ENCODE peak calls at places on chromosomes 12 and 14, in seven cellular contexts. O is mesenchymal stem cell, D is H9, H is IMR-90, W is neuronal stem cell, Z is trophoblast cell, A is H1. I is an unnamed sample.

GRCh38 chr14:74952697-74953484 is 2.5 kb downstream of the PGF start:
- DNase-seq in Z (no peak), H (no peak), O (no peak), W (no peak), D (no peak), A (no peak), I (no peak)

GRCh38 chr12:14373202-14373601 is 7.7 kb downstream of the ATF7IP start:
- DNase-seq in W (no peak), D (no peak), O (peak; percentile 76), Z (no peak), A (no peak), H (peak; percentile 84), I (no peak)

GRCh38 chr14:57136669-57137068 is 132.0 kb downstream of the EXOC5 start:
- DNase-seq in Z (no peak), O (no peak), H (no peak), W (no peak), D (no peak), A (no peak), I (no peak)

GRCh38 chr12:80400591-80400991 is 43.4 kb upstream of the PTPRQ start:
- DNase-seq in A (no peak), W (no peak), Z (no peak), D (peak; percentile 64), O (no peak), H (no peak), I (peak; percentile 10)

GRCh38 chr12:47808574-47809380 is 10.9 kb downstream of the HDAC7 start:
- DNase-seq in Z (no peak), W (no peak), H (peak; percentile 44), O (peak; percentile 66), D (no peak), A (no peak), I (peak; percentile 49)

GRCh38 chr12:48972213-48973021 is 882 bp upstream of the WNT10B start:
- DNase-seq in W (no peak), Z (peak; percentile 30), D (peak; percentile 68), A (no peak), O (peak; percentile 58), H (peak; percentile 41), I (no peak)

GRCh38 chr12:26555139-26555538 is 277.9 kb downstream of the ITPR2 start:
- DNase-seq in O (peak; percentile 3), Z (no peak), H (peak; percentile 53), D (no peak), A (no peak), W (no peak), I (no peak)

GRCh38 chr12:58750484-58750883 is 169.8 kb downstream of the LRIG3 start:
- DNase-seq in D (no peak), A (no peak), W (no peak), Z (no peak), H (peak; percentile 98), O (peak; percentile 90), I (no peak)

GRCh38 chr12:43282106-43282505 is 269.9 kb downstream of the ADAMTS20 start:
- DNase-seq in O (peak; percentile 38), D (no peak), H (peak; percentile 65), A (no peak), W (no peak), Z (no peak), I (no peak)

GRCh38 chr14:37668646-37669045 is 73.2 kb downstream of the TTC6 start:
- DNase-seq in H (peak; percentile 84), W (no peak), A (no peak), Z (no peak), O (peak; percentile 93), D (no peak), I (no peak)

GRCh38 chr14:43735926-43736325 is 771.2 kb downstream of the FSCB start:
- DNase-seq in O (no peak), H (no peak), Z (no peak), W (no peak), D (no peak), A (no peak), I (no peak)
- H4K8ac ChIP-seq in O (no peak overlapping the region), H (no peak overlapping the region), Z (no peak overlapping the region), W (no peak overlapping the region), D (no peak overlapping the region), A (no peak overlapping the region), I (no peak overlapping the region)

GRCh38 chr12:66275040-66275439 is 27.3 kb upstream of the HELB start:
- DNase-seq in D (no peak), O (no peak), W (no peak), A (no peak), H (no peak), Z (no peak), I (no peak)

GRCh38 chr12:66279127-66279712 is 23.1 kb upstream of the HELB start:
- DNase-seq in Z (no peak), W (no peak), O (peak; percentile 30), H (peak; percentile 22), A (no peak), D (no peak), I (peak; percentile 44)

GRCh38 chr12:66282244-66282643 is 20.0 kb upstream of the HELB start:
- DNase-seq in O (no peak), Z (no peak), A (no peak), W (no peak), D (no peak), H (no peak), I (no peak)

GRCh38 chr12:66280573-66280972 is 21.7 kb upstream of the HELB start:
- DNase-seq in H (no peak), W (no peak), D (no peak), O (no peak), A (no peak), Z (no peak), I (no peak)
- H4K8ac ChIP-seq in H (no peak overlapping the region), W (no peak overlapping the region), D (no peak overlapping the region), O (no peak overlapping the region), A (no peak overlapping the region), Z (no peak overlapping the region), I (no peak overlapping the region)

GRCh38 chr12:93638095-93638494 is 39.1 kb upstream of the CRADD start:
- DNase-seq in W (no peak), A (no peak), D (no peak), Z (no peak), O (peak; percentile 42), H (peak; percentile 39), I (no peak)
- H4K8ac ChIP-seq in W (no peak overlapping the region), A (no peak overlapping the region), D (no peak overlapping the region), Z (no peak overlapping the region), O (no peak overlapping the region), H (no peak overlapping the region), I (no peak overlapping the region)

GRCh38 chr14:68462683-68463082 is 330.2 kb downstream of the ZFP36L1 start:
- DNase-seq in W (no peak), Z (no peak), A (no peak), O (no peak), H (no peak), D (no peak), I (no peak)

GRCh38 chr14:68463705-68464104 is 329.2 kb downstream of the ZFP36L1 start:
- DNase-seq in Z (no peak), H (no peak), D (no peak), O (no peak), W (no peak), A (no peak), I (no peak)

GRCh38 chr14:68463299-68463698 is 329.6 kb downstream of the ZFP36L1 start:
- DNase-seq in H (no peak), Z (no peak), O (no peak), D (no peak), A (no peak), W (no peak), I (no peak)

GRCh38 chr14:68466491-68466977 is 326.3 kb downstream of the ZFP36L1 start:
- DNase-seq in H (peak; percentile 92), D (no peak), O (peak; percentile 70), W (no peak), A (no peak), Z (peak; percentile 45), I (no peak)

DNA sequence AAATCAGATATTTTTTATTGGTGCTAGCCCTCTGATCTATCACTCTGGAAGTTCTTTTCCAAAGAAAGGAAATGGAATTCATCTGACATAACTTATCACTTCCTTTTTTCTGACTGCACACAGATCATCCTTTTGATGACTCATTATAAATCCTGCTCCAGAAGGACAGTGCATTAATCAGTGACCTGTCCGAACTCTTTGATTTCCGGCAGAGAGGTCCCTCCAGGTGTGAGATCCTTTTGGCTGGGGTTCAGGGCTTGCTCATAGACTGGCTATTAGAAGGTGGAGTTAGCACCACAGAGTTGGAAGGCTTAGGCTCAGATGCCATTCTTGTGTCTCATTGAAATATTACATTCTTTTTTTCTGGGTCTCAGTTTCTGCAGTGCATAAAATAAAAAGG is 328.2 kb downstream of the ZFP36L1 start:
- DNase-seq in H (peak; percentile 64), A (no peak), O (no peak), Z (no peak), D (no peak), W (no peak), I (no peak)
- H4K8ac ChIP-seq in H (no peak overlapping the region), A (no peak overlapping the region), O (no peak overlapping the region), Z (peak overlapping the region; percentile 29), D (no peak overlapping the region), W (no peak overlapping the region), I (no peak overlapping the region)

GRCh38 chr12:120774169-120774916 is 48.7 kb downstream of the ACADS start:
- DNase-seq in Z (no peak), A (no peak), O (no peak), W (no peak), D (no peak), H (no peak), I (no peak)

GRCh38 chr12:120771097-120771496 is 45.5 kb downstream of the ACADS start:
- DNase-seq in D (no peak), A (no peak), Z (no peak), H (no peak), O (no peak), W (peak; percentile 68), I (no peak)

GRCh38 chr12:120775862-120776552 is 50.4 kb downstream of the ACADS start:
- DNase-seq in D (no peak), W (no peak), O (peak; percentile 58), H (no peak), Z (no peak), A (no peak), I (no peak)
- H4K8ac ChIP-seq in D (no peak overlapping the region), W (no peak overlapping the region), O (no peak overlapping the region), H (no peak overlapping the region), Z (no peak overlapping the region), A (no peak overlapping the region), I (no peak overlapping the region)

I was measured in mesendoderm.